ENCODE peak calls at places on chromosomes 16 and 17, in five cellular contexts. One of them, this sample, is unnamed. For H3K27me3, the result is how much of the 10 kb centered on the place peaks cover.

GRCh38 chr17:76679242-76679641 is 31.5 kb downstream of the MXRA7 start:
- DNase-seq in kidney epithelial cell: no peak
- DNase-seq in colonic mucosa: no peak
- DNase-seq in neuronal stem cell: no peak
- DNase-seq in AG04450: no peak
- DNase-seq in this sample: no peak

GRCh38 chr17:22671110-22671509 is 978.8 kb downstream of the KCNJ18 start:
- DNase-seq in kidney epithelial cell: no peak
- DNase-seq in colonic mucosa: no peak
- DNase-seq in neuronal stem cell: no peak
- DNase-seq in AG04450: no peak
- DNase-seq in this sample: no peak

GRCh38 chr17:12592941-12593340 is 72.7 kb upstream of the MYOCD start:
- DNase-seq in kidney epithelial cell: no peak
- DNase-seq in colonic mucosa: no peak
- DNase-seq in neuronal stem cell: no peak
- DNase-seq in AG04450: no peak
- DNase-seq in this sample: no peak

GRCh38 chr16:31869511-31870201 is 4.0 kb upstream of the ZNF267 start:
- DNase-seq in kidney epithelial cell: peak
- DNase-seq in colonic mucosa: peak
- DNase-seq in neuronal stem cell: no peak
- DNase-seq in AG04450: peak
- DNase-seq in this sample: no peak

GRCh38 chr16:52603015-52603414 is 56.1 kb upstream of the TOX3 start:
- DNase-seq in kidney epithelial cell: no peak
- DNase-seq in colonic mucosa: peak
- DNase-seq in neuronal stem cell: no peak
- DNase-seq in AG04450: no peak
- DNase-seq in this sample: peak

GRCh38 chr17:9850151-9850550 is 24.4 kb downstream of the GLP2R start:
- DNase-seq in kidney epithelial cell: no peak
- DNase-seq in colonic mucosa: no peak
- DNase-seq in neuronal stem cell: no peak
- DNase-seq in AG04450: no peak
- DNase-seq in this sample: no peak

GRCh38 chr16:65489531-65490023 is 367.7 kb upstream of the CDH11 start:
- DNase-seq in kidney epithelial cell: no peak
- DNase-seq in colonic mucosa: no peak
- DNase-seq in neuronal stem cell: no peak
- DNase-seq in AG04450: no peak
- DNase-seq in this sample: no peak

GRCh38 chr17:58531661-58532554 is 17.5 kb upstream of the MTMR4 start:
- DNase-seq in kidney epithelial cell: no peak
- DNase-seq in colonic mucosa: peak
- DNase-seq in neuronal stem cell: peak
- DNase-seq in AG04450: no peak
- DNase-seq in this sample: peak

GRCh38 chr17:66941249-66941648 is 23.3 kb upstream of the CACNG4 start:
- DNase-seq in kidney epithelial cell: no peak
- DNase-seq in colonic mucosa: no peak
- DNase-seq in neuronal stem cell: no peak
- DNase-seq in AG04450: no peak
- DNase-seq in this sample: no peak

GRCh38 chr16:90010676-90011075 is 8.6 kb downstream of the DBNDD1 start:
- DNase-seq in kidney epithelial cell: no peak
- DNase-seq in colonic mucosa: no peak
- DNase-seq in neuronal stem cell: no peak
- DNase-seq in AG04450: no peak
- DNase-seq in this sample: no peak

GRCh38 chr16:57551057-57551456 is 8.6 kb downstream of the ADGRG5 start:
- DNase-seq in kidney epithelial cell: no peak
- DNase-seq in colonic mucosa: no peak
- DNase-seq in neuronal stem cell: no peak
- DNase-seq in AG04450: no peak
- DNase-seq in this sample: no peak

GRCh38 chr16:30065943-30066881 is 652 bp downstream of the ALDOA start:
- DNase-seq in kidney epithelial cell: no peak
- DNase-seq in colonic mucosa: peak
- DNase-seq in neuronal stem cell: no peak
- DNase-seq in AG04450: no peak
- DNase-seq in this sample: peak

GRCh38 chr16:80804451-80805383 is at the start of gene CDYL2:
- DNase-seq in kidney epithelial cell: no peak
- DNase-seq in colonic mucosa: peak
- DNase-seq in neuronal stem cell: peak
- DNase-seq in AG04450: no peak
- DNase-seq in this sample: peak

GRCh38 chr17:15431201-15431600 is 36.2 kb downstream of the CDRT4 start:
- DNase-seq in kidney epithelial cell: no peak
- DNase-seq in colonic mucosa: peak
- DNase-seq in neuronal stem cell: no peak
- DNase-seq in AG04450: no peak
- DNase-seq in this sample: no peak

GRCh38 chr17:20133552-20133951 is 124.4 kb downstream of the SPECC1 start:
- DNase-seq in kidney epithelial cell: no peak
- DNase-seq in colonic mucosa: no peak
- DNase-seq in neuronal stem cell: no peak
- DNase-seq in AG04450: no peak
- DNase-seq in this sample: no peak

GRCh38 chr17:13266596-13266995 is 248.8 kb upstream of the ELAC2 start:
- DNase-seq in kidney epithelial cell: no peak
- DNase-seq in colonic mucosa: no peak
- DNase-seq in neuronal stem cell: no peak
- DNase-seq in AG04450: no peak
- DNase-seq in this sample: no peak

GRCh38 chr17:22507823-22508222 is 815.5 kb downstream of the KCNJ18 start:
- DNase-seq in kidney epithelial cell: no peak
- DNase-seq in colonic mucosa: no peak
- DNase-seq in neuronal stem cell: no peak
- DNase-seq in AG04450: no peak
- DNase-seq in this sample: no peak

GRCh38 chr17:63930951-63931575 is 1.1 kb downstream of the CD79B start:
- DNase-seq in kidney epithelial cell: no peak
- DNase-seq in colonic mucosa: peak
- DNase-seq in neuronal stem cell: no peak
- DNase-seq in AG04450: no peak
- DNase-seq in this sample: peak

DNA sequence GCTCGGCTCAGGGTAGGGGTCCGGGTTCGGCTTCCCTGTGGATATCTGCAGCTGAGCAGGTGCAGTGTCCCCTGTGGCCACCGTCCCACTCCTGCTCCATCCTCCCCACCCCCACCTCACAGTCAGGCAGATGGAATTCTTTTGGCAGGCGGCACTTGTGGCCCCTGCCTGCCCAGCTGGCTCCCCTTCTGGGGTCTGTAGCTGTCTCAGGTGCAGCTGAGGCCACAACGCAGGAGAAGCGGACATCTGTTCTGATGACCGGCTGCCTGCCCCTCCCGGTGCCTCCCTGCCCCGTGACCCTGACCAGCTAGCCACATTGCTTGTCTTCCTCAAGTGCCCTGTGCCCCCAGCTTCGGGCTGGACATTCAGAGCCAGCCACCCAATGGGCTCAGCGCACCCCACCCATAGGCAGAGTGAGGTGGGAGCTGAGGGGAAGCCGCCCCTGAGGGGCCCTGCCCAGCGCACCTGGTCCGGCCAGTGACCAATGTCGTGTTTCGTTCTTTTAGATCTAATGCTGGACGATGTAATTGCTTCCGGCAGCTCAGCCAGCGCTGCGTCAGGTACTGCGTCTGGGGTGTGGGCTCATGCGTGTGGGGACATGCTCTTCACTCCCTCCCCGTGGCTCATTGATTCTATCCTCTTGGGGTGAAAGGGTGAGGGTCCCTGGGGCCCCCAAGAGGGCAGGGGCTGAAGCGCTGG is 25.2 kb upstream of the ABCC3 start:
- DNase-seq in kidney epithelial cell: no peak
- DNase-seq in colonic mucosa: no peak
- DNase-seq in neuronal stem cell: no peak
- DNase-seq in AG04450: no peak
- DNase-seq in this sample: no peak
- H3K27me3 ChIP-seq in kidney epithelial cell: under half
- H3K27me3 ChIP-seq in colonic mucosa: under half
- H3K27me3 ChIP-seq in neuronal stem cell: under half
- H3K27me3 ChIP-seq in AG04450: under half
- H3K27me3 ChIP-seq in this sample: under half

DNA sequence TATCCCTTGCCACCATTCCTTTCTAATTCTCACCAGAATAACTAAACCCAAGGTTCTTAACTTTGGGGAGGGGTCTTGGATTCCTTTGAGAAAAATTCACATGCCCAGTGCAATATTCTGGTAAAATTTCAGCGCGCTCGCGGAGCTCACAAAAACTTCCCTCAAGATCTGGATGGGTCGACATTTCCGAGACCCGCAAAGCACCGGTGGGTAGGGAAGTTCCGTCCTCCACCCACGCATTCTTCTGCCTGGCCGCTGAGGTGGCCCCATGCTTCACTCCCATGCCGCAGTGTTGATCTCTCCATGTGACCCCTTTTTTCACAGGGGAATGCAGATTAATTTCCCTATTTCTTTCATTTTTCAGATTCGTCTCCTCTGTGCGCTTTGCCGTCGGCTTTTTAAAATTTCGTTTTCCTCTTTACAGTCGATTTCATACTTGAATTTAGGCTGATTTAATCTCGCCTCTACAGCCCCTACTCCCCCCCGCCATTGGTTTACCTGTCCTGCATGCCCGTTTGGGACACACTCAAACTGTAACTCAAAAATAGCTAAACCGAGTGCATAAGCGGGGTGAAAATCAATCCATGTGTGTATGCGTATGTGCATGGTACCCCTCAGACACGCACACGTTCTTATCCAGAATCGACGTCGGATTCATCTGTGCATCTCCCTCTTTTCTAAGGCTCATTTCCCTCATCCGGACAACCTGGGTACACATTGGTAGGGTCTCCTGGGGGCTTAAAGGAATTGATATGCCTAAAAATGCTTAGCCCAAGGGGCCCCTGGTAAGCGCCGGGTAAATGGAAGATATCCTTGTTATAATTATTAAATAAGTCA is 1.4 kb upstream of the SP6 start:
- DNase-seq in kidney epithelial cell: no peak
- DNase-seq in colonic mucosa: no peak
- DNase-seq in neuronal stem cell: no peak
- DNase-seq in AG04450: no peak
- DNase-seq in this sample: no peak
- H3K27me3 ChIP-seq in kidney epithelial cell: under half
- H3K27me3 ChIP-seq in colonic mucosa: under half
- H3K27me3 ChIP-seq in neuronal stem cell: half or more
- H3K27me3 ChIP-seq in AG04450: half or more
- H3K27me3 ChIP-seq in this sample: under half

DNA sequence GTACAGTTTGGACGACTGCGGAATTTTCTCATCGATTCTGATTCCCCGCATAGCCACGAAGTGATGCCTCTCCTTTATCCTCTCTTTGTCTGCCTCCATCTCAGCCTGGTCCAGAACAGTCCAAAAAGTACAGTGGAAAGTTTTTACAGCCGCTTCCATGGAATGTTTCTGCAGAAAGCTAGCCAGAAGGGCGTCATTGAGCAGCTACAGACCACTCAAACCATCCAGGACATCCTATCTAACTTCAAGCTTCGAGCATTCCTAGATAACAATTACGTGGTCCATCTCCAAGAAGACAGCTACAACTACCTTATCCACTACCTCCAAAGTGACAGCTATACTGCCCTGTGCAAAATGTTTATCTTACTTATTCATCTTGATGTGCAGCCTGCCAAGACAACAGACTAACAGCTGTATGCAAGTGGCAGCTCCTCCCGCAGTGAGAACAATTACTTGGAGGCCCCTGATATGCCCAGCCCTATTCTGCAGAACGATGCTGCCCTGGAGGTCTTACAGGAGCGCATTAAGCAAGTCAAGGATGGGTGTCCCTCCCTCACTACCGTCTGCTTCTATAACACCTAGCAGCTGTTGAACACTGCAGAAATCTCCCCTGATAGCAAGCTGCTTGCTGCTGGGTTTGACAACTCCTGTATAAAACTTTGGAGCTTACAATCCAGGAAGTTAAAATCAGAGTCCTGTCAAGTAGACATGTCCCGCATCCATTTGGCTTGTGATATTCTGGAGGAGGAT is 38.9 kb downstream of the SLFN12L start:
- DNase-seq in kidney epithelial cell: no peak
- DNase-seq in colonic mucosa: no peak
- DNase-seq in neuronal stem cell: no peak
- DNase-seq in AG04450: no peak
- DNase-seq in this sample: no peak
- H3K27me3 ChIP-seq in kidney epithelial cell: under half
- H3K27me3 ChIP-seq in colonic mucosa: under half
- H3K27me3 ChIP-seq in neuronal stem cell: half or more
- H3K27me3 ChIP-seq in AG04450: under half
- H3K27me3 ChIP-seq in this sample: under half

GRCh38 chr17:43951750-43952149 is 2.0 kb downstream of the PYY start:
- DNase-seq in kidney epithelial cell: no peak
- DNase-seq in colonic mucosa: no peak
- DNase-seq in neuronal stem cell: no peak
- DNase-seq in AG04450: no peak
- DNase-seq in this sample: no peak

GRCh38 chr17:43952351-43952723 is 1.4 kb downstream of the PYY start:
- DNase-seq in kidney epithelial cell: no peak
- DNase-seq in colonic mucosa: no peak
- DNase-seq in neuronal stem cell: no peak
- DNase-seq in AG04450: no peak
- DNase-seq in this sample: no peak

GRCh38 chr17:43953746-43954145 is at the start of gene PYY:
- DNase-seq in kidney epithelial cell: no peak
- DNase-seq in colonic mucosa: no peak
- DNase-seq in neuronal stem cell: no peak
- DNase-seq in AG04450: no peak
- DNase-seq in this sample: no peak

GRCh38 chr17:43950554-43950953 is 3.2 kb downstream of the PYY start:
- DNase-seq in kidney epithelial cell: no peak
- DNase-seq in colonic mucosa: no peak
- DNase-seq in neuronal stem cell: no peak
- DNase-seq in AG04450: no peak
- DNase-seq in this sample: no peak

DNA sequence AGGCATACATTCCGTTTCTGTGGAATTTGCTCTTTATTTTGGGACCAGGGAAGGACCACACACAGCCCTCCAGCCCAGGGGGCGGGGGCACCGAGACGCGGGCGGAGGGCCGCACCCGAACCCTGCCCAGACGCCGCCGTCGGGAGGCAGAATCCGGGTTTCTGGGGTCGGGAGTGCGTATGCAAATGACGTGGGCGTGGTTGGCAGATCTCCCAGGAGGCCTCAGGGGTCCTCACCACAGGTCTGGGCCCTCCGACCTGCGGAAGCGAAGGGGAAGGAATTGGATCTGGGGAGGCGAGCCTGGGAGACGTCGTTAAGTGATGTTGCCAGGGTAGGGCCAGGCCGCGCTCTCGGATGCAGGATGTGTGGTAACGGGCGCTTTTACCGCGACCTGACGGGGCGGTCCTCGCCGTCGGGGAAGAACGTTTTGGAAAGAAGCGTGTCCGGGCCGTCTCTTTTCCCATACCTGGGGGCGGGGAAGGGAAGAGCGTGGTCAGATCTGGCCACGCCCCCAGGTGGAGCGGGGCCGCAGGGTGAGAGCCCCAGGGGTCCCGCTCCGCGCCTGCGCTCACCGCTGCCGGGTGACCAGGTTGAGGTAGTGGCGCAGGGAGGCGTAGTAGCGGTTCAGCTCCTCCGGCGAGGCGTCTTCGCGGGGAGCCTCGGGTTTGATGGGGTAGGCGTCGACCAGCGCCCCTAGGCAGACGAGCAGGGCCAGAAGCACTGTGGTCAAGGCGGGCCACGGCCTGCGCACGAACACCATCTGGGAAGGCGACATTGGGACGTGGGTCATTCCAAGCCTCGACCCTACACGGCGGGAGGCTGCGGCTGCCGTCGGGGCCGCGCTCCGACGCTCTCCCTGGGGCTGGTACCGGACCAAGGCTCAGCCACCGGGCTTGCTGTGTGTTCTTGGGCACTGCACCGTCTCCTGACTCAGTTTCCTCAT is 745 bp downstream of the PYY start:
- DNase-seq in kidney epithelial cell: no peak
- DNase-seq in colonic mucosa: no peak
- DNase-seq in neuronal stem cell: peak
- DNase-seq in AG04450: no peak
- DNase-seq in this sample: no peak
- H3K27me3 ChIP-seq in kidney epithelial cell: half or more
- H3K27me3 ChIP-seq in colonic mucosa: under half
- H3K27me3 ChIP-seq in neuronal stem cell: under half
- H3K27me3 ChIP-seq in AG04450: half or more
- H3K27me3 ChIP-seq in this sample: under half